ENCODE peak calls at places on chromosomes 1 and 21, in five cellular contexts. R, A, O, I and N are unnamed samples.

GRCh38 chr1:193519922-193520321 is 333.5 kb upstream of the B3GALT2 start:
- DNase-seq in R (no peak), A (no peak), I (no peak), O (no peak), N (peak)

GRCh38 chr1:38858833-38859560 is 575 bp downstream of the RRAGC start:
- DNase-seq in I (no peak), R (peak), A (peak), O (peak), N (peak)

GRCh38 chr21:40013001-40013735 is 145.9 kb downstream of the PCP4 start:
- DNase-seq in O (no peak), I (no peak), R (no peak), A (no peak), N (no peak)

GRCh38 chr1:226314055-226314454 is 5.1 kb upstream of the LIN9 start:
- DNase-seq in R (no peak), A (no peak), I (no peak), O (no peak), N (no peak)

GRCh38 chr1:30818568-30819243 is 61.1 kb upstream of the LAPTM5 start:
- DNase-seq in I (no peak), O (no peak), A (no peak), R (peak), N (no peak)

GRCh38 chr1:26361605-26362122 is 7.7 kb upstream of the CRYBG2 start:
- DNase-seq in R (no peak), O (no peak), A (no peak), I (no peak), N (no peak)

GRCh38 chr1:24336099-24336498 is 16.9 kb downstream of the GRHL3 start:
- DNase-seq in O (no peak), I (no peak), A (no peak), R (no peak), N (no peak)

GRCh38 chr1:6287431-6287886 is 26.6 kb upstream of the GPR153 start:
- DNase-seq in R (no peak), A (no peak), O (no peak), I (no peak), N (no peak)

GRCh38 chr1:87201768-87202167 is 126.9 kb upstream of the LMO4 start:
- DNase-seq in A (no peak), R (no peak), I (no peak), O (no peak), N (no peak)

GRCh38 chr1:232438476-232438875 is 191.5 kb downstream of the SIPA1L2 start:
- DNase-seq in A (no peak), I (no peak), R (no peak), O (no peak), N (no peak)

GRCh38 chr1:157155658-157156057 is 17.5 kb upstream of the ETV3 start:
- DNase-seq in O (no peak), R (no peak), A (peak), I (no peak), N (peak)
- TF ChIP-seq MAFK in O (no peak), R (no peak), A (no peak), I (no peak), N (no peak)

DNA sequence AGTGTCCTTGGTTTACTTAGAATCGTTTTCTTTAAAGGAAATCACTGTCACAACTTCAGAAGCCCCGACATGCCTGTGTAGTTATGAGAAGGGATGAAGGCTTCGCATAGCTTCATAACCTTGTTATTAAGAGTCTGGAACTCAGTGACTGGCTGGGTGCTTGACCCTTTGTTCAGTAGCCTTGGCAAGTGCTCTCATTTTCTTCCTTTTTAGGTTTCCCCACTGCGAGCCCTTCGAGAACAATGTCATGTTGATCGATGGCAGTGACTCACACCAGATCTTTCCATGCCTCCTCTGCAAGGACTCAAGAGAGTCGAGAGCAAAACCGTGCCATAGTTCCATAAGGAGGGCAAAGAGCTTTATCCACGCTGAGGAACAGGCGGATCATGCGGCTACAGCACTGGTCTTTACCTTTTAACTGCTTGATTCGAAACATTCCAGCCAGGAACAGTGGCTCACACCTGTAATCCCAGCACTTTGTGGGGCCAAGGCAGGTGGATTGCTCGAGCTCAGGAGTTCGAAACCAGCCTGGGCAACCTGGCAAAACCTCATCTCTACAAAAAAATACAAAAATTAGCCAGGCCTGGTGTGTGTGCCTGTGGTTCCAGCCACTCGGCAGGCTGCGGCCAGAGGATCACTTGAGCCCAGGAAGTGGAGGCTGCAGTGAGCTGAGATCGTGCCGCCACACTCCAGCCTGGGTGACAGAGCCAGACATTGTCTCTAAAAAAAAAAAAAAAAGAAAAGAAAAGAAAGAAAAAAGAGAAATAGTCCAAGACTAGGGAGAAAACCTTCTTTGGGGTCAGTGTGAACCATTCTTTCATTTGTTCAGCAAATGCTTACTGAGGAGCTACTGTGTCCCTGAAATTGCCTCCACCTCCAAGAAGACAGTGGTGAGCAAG is 95.4 kb upstream of the ERRFI1 start:
- DNase-seq in A (peak), R (peak), O (no peak), I (no peak), N (peak)
- TF ChIP-seq MAFK in A (no peak), R (no peak), O (no peak), I (no peak), N (no peak)

GRCh38 chr1:21126324-21126723 is 50.4 kb downstream of the EIF4G3 start:
- DNase-seq in O (no peak), R (no peak), I (peak), A (no peak), N (peak)
- TF ChIP-seq MAFK in O (no peak), R (no peak), I (no peak), A (no peak), N (no peak)

DNA sequence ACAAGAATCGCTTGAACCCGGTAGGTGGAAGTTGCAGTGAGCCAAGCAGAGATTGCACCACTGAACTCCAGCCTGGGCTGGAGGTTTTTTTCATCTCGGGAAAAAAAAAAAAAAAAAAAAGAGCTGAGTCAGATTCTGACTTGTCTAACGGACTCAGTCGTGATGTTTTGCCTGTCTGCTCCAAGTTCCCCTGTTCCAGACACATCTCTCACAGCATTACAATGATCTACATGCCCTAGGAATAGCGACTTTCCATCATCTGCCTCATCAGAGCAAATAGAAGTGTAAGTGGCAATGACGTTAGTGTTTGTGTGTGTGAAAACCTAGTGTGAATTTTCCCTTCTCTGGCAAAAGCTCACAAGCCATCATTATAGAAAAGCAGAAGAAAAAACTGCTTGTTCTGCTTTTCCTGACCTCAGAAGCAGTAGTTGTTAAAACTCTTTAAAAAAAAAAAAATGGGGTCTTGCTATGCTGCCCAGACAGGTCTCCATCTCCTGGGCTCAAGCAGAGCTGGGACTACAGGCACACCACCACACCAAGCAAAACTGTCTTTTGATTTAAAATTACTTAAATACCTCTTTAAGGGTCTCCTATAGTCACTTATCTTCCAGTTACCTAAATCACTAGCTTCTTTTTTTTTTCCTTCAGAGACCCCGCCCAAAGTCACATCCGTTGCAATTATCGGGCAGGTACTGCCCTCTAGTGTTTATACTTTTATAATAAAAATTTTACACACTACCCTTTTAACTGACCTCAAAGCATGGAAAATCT is 37.3 kb downstream of the PLEKHO1 start:
- DNase-seq in I (no peak), R (peak), A (peak), O (peak), N (peak)
- TF ChIP-seq MAFK in I (no peak), R (peak), A (peak), O (peak), N (peak)

DNA sequence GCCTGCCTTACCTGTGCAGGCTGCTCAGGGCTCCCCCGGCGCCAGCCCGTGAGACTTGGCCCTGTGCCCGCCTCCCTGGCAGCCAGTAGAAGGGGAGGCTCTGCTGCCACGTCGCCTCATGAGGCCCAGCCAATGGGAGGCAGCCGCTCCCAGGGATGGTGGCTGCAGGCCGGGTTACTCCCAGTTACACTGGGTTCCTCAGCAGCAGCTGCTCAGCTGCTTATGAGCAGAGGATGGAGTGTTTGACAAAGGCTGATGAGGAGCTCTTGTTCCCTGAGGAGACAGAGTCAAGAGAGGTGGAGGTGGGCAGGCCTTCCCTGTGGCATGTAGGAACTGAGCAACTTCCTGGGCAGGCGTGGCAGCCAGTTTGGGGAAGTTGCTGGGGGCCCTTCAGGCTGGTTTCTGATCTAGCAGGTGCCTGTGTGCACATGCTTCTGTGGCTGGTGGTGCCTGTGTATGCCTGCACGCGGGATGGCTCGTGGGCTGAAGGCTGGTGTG is 5.6 kb downstream of the MFSD2A start:
- DNase-seq in I (no peak), R (no peak), O (no peak), A (peak), N (no peak)
- TF ChIP-seq MAFK in I (no peak), R (no peak), O (no peak), A (no peak), N (no peak)

GRCh38 chr1:236535656-236536293 is 12.0 kb downstream of the LGALS8 start:
- DNase-seq in I (no peak), R (no peak), O (no peak), A (no peak), N (no peak)

GRCh38 chr1:236535190-236535589 is 11.4 kb downstream of the LGALS8 start:
- DNase-seq in I (no peak), R (no peak), A (no peak), O (no peak), N (no peak)

GRCh38 chr1:236532850-236533249 is 9.1 kb downstream of the LGALS8 start:
- DNase-seq in I (no peak), O (no peak), R (no peak), A (peak), N (no peak)

GRCh38 chr1:236536540-236536939 is 12.8 kb downstream of the LGALS8 start:
- DNase-seq in I (no peak), R (no peak), O (no peak), A (no peak), N (no peak)

DNA sequence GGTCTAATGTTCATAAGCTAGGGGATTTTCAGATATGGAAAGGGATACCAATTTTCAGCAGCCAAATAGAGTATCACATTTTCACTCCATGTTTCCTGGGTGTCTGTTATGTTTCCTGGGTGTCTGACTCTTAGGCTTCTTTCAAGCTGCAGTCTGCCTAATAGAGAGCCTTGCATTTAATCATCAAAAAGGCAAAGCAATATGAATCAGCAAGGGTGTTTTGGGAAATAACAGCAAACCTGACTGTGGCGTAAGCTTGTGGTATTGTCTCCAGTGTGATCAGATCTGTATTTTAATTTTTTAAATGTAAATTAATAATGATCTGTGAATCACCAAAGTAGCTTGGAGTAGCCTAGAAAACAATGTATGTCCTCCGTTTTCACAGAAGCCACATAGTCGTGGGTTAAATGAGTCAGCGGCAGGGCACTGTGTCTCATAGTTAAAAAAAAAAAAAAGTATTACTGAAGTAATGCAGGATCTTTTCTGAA is 10.4 kb downstream of the LGALS8 start:
- DNase-seq in O (no peak), R (peak), A (no peak), I (no peak), N (no peak)
- TF ChIP-seq MAFK in O (no peak), R (no peak), A (no peak), I (no peak), N (no peak)

GRCh38 chr1:218739426-218739825 is 394.3 kb downstream of the TGFB2 start:
- DNase-seq in R (peak), I (no peak), O (no peak), A (no peak), N (no peak)
- TF ChIP-seq MAFK in R (no peak), I (no peak), O (no peak), A (no peak), N (no peak)

DNA sequence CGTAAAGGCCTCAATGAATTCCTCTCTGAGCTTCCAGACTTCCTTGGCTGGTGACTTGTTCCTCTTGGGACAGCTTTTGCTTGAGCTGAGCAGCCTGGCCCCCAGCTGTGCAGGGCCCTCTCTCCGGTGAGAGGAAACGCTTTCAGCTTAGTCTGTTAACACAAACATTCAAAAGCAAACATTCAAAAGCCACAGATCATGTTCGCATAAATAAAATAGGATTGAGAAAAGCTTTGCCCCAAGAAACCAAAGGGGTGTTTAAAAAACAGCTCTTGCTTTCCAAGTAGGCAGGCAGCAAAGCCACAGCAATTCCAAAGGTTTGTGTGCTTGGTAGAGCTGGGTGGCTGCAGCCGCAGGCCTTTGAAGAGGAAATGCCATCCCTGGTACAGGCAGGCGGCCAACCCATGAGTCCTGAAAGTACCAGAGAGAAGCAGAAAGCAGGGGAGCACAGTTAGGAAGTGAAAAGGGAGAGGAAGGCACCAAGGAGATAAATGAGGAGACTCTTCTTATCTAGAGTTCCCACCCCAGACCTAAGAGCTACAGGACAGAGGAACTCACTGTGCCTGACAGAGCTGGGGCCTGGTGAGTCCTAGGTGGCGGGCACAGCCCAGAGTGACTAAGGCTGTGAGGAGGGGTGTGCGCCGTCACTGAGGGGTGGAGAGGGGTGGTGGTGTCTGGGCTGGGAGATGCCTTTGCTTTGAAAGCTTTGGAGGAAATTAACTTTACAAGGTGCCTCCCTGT is 48.4 kb downstream of the CCN1 start:
- DNase-seq in A (peak), R (peak), O (peak), I (no peak), N (peak)
- TF ChIP-seq MAFK in A (no peak), R (no peak), O (no peak), I (no peak), N (no peak)

GRCh38 chr21:43372663-43373386 is 54.1 kb downstream of the SIK1 start:
- DNase-seq in O (no peak), I (no peak), R (no peak), A (no peak), N (no peak)
- TF ChIP-seq MAFK in O (no peak), I (no peak), R (no peak), A (no peak), N (no peak)

DNA sequence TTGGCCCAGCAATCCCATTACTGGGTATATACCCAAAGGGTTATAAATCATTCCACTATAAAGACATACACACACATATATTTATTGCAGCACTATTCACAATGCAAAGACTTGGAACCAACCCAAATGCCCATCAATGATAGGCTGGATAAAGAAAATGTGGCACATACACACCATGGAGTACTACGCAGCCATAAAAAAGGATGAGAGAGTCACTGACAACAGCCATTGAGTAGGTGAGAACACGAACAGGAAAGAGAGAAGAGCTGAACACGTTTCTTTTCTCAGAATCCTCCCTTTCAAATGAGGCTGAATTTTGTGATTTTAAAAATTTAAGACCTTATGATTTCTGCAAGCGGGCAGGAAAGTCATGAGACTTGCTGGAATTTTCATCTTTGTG is 10.1 kb upstream of the RABGAP1L start:
- DNase-seq in R (no peak), I (no peak), A (no peak), O (no peak), N (no peak)
- TF ChIP-seq MAFK in R (no peak), I (no peak), A (no peak), O (no peak), N (no peak)